ENCODE peak calls at places on chromosomes 6 and 20, in seven cellular contexts. Q is cardiac muscle cell, F is right atrium auricular region, G is body of pancreas, A is endothelial cell of umbilical vein, M is AG04450, E is lower lobe of right lung. I is an unnamed sample.

GRCh38 chr6:33212857-33213165 is 4.5 kb downstream of the RING1 start:
- DNase-seq in Q (no peak), F (no peak), G (no peak), A (no peak), M (no peak), E (no peak), I (no peak)

GRCh38 chr6:125791151-125791819 is 525 bp downstream of the NCOA7 start:
- DNase-seq in Q (peak), F (peak), G (peak), A (peak), M (no peak), E (peak), I (peak)

GRCh38 chr20:36396847-36397246 is 90.7 kb downstream of the DLGAP4 start:
- DNase-seq in Q (no peak), F (no peak), G (no peak), A (no peak), M (no peak), E (no peak), I (no peak)

GRCh38 chr20:63568986-63569949 is 4.8 kb downstream of the HELZ2 start:
- DNase-seq in Q (no peak), F (no peak), G (no peak), A (no peak), M (no peak), E (no peak), I (no peak)

GRCh38 chr6:6916598-6916997 is 191.2 kb upstream of the RREB1 start:
- DNase-seq in Q (no peak), F (no peak), G (no peak), A (no peak), M (no peak), E (no peak), I (no peak)

GRCh38 chr6:78597966-78598365 is 269.4 kb upstream of the IRAK1BP1 start:
- DNase-seq in Q (no peak), F (no peak), G (no peak), A (peak), M (no peak), E (no peak), I (no peak)

GRCh38 chr6:158500016-158500735 is 59.7 kb upstream of the TMEM181 start:
- DNase-seq in Q (no peak), F (no peak), G (no peak), A (no peak), M (no peak), E (no peak), I (no peak)

GRCh38 chr6:19354181-19354580 is 483.0 kb upstream of the ID4 start:
- DNase-seq in Q (no peak), F (no peak), G (no peak), A (no peak), M (no peak), E (no peak), I (no peak)

GRCh38 chr6:134002821-134003220 is 49.6 kb downstream of the SLC2A12 start:
- DNase-seq in Q (no peak), F (no peak), G (no peak), A (no peak), M (no peak), E (no peak), I (no peak)

GRCh38 chr20:36461600-36462439 is 79.5 kb upstream of the MYL9 start:
- DNase-seq in Q (peak), F (no peak), G (peak), A (peak), M (no peak), E (peak), I (peak)

GRCh38 chr6:37314803-37315515 is 38.8 kb upstream of the RNF8 start:
- DNase-seq in Q (peak), F (no peak), G (peak), A (peak), M (no peak), E (no peak), I (peak)

GRCh38 chr6:139436521-139437348 is 62.3 kb upstream of the CITED2 start:
- DNase-seq in Q (no peak), F (no peak), G (peak), A (no peak), M (no peak), E (no peak), I (peak)

GRCh38 chr6:49570474-49571079 is 20.1 kb downstream of the C6orf141 start:
- DNase-seq in Q (peak), F (no peak), G (no peak), A (peak), M (no peak), E (no peak), I (no peak)

GRCh38 chr6:44833248-44833647 is 445.7 kb downstream of the CDC5L start:
- DNase-seq in Q (no peak), F (no peak), G (no peak), A (no peak), M (no peak), E (no peak), I (no peak)

GRCh38 chr6:33204415-33205171 is at the start of gene HSD17B8:
- DNase-seq in Q (peak), F (peak), G (peak), A (peak), M (peak), E (peak), I (peak)

GRCh38 chr6:137277971-137278602 is 58.9 kb upstream of the IFNGR1 start:
- DNase-seq in Q (peak), F (no peak), G (no peak), A (peak), M (peak), E (no peak), I (no peak)

GRCh38 chr6:36323062-36323461 is 13.6 kb downstream of the BNIP5 start:
- DNase-seq in Q (peak), F (no peak), G (no peak), A (no peak), M (no peak), E (no peak), I (no peak)

GRCh38 chr20:17431621-17432364 is 99.4 kb downstream of the BFSP1 start:
- DNase-seq in Q (peak), F (no peak), G (peak), A (peak), M (peak), E (peak), I (peak)

GRCh38 chr6:24874776-24875175 is 61.0 kb downstream of the RIPOR2 start:
- DNase-seq in Q (no peak), F (no peak), G (no peak), A (no peak), M (no peak), E (no peak), I (no peak)

GRCh38 chr6:105993769-105994521 is 92.2 kb upstream of the PRDM1 start:
- DNase-seq in Q (peak), F (no peak), G (peak), A (peak), M (no peak), E (peak), I (no peak)

GRCh38 chr20:14720251-14720650 is 382.8 kb upstream of the FLRT3 start:
- DNase-seq in Q (no peak), F (no peak), G (no peak), A (peak), M (no peak), E (no peak), I (no peak)

GRCh38 chr6:150588862-150589499 is 10.7 kb upstream of the PLEKHG1 start:
- DNase-seq in Q (no peak), F (no peak), G (no peak), A (no peak), M (no peak), E (no peak), I (no peak)

GRCh38 chr20:33399924-33400323 is 1.4 kb downstream of the CDK5RAP1 start:
- DNase-seq in Q (peak), F (no peak), G (no peak), A (no peak), M (no peak), E (peak), I (no peak)

GRCh38 chr6:10424005-10424404 is 9.1 kb upstream of the TFAP2A start:
- DNase-seq in Q (no peak), F (no peak), G (no peak), A (no peak), M (no peak), E (no peak), I (peak)

GRCh38 chr20:34262488-34263288 is 21.5 kb downstream of the ASIP start:
- DNase-seq in Q (peak), F (peak), G (no peak), A (no peak), M (no peak), E (no peak), I (no peak)

GRCh38 chr20:19735446-19735845 is 22.6 kb upstream of the RIN2 start:
- DNase-seq in Q (peak), F (peak), G (peak), A (peak), M (no peak), E (no peak), I (peak)

GRCh38 chr20:25078662-25079061 is 3.3 kb downstream of the VSX1 start:
- DNase-seq in Q (no peak), F (no peak), G (no peak), A (no peak), M (no peak), E (no peak), I (no peak)

GRCh38 chr20:46903937-46904336 is 9.3 kb downstream of the EYA2 start:
- DNase-seq in Q (no peak), F (no peak), G (no peak), A (no peak), M (no peak), E (no peak), I (no peak)

GRCh38 chr6:162907876-162908481 is 180.2 kb downstream of the PACRG start:
- DNase-seq in Q (peak), F (no peak), G (no peak), A (peak), M (no peak), E (no peak), I (no peak)

GRCh38 chr6:138682722-138683521 is 90.6 kb upstream of the CCDC28A start:
- DNase-seq in Q (peak), F (no peak), G (no peak), A (no peak), M (peak), E (no peak), I (peak)

GRCh38 chr20:40962733-40963504 is 65.7 kb upstream of the TOP1 start:
- DNase-seq in Q (peak), F (peak), G (peak), A (peak), M (no peak), E (peak), I (peak)

GRCh38 chr20:40965671-40966070 is 63.0 kb upstream of the TOP1 start:
- DNase-seq in Q (no peak), F (peak), G (no peak), A (no peak), M (no peak), E (no peak), I (no peak)

GRCh38 chr20:40966516-40967185 is 62.0 kb upstream of the TOP1 start:
- DNase-seq in Q (no peak), F (no peak), G (no peak), A (no peak), M (no peak), E (no peak), I (no peak)

GRCh38 chr20:40963505-40963845 is 65.1 kb upstream of the TOP1 start:
- DNase-seq in Q (no peak), F (no peak), G (no peak), A (no peak), M (no peak), E (no peak), I (no peak)

DNA sequence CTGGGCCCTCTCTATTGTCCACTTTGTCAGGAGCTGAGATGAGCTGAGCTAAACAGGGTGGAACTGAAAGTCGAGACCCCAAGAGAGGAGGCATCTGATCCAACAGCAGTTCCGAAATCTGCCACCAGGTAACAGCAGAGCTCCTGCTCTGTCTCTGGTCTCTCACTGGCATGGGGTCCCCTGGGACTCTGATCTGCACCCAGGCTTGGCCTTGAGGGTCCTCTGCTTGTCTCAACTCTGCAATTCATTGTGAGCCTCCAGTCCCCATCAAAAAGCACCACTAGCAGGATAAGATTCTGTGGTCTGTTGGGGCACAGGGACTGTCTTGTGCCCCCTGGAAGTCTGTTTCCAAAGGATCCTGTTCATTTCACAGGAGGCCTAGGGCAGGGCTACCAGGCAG is 62.5 kb upstream of the TOP1 start:
- DNase-seq in Q (no peak), F (peak), G (no peak), A (no peak), M (no peak), E (no peak), I (no peak)
- TF ChIP-seq CTCF in Q (peak), F (no peak), G (no peak), A (peak), M (peak), E (no peak), I (peak)

DNA sequence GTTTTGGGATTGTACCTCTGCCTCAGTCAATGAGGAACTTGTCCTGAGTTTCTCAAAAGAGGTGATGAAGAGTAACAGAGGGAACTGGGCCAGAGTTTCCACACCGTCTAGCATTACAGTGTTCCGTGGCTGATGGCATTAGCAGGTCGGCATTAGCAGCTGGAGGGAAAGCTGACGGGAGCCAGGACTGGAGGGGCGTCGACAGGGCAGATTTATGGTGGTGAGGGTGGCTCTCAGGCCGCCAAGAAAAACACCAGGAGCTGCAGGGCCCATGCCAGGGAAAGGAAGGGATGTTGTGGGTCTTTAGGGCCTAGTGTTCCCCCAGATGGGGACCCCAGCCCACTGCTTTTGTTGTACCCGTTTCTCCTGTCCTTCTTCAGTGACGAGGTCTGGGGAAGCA is 157.1 kb downstream of the TBXT start:
- DNase-seq in Q (no peak), F (no peak), G (no peak), A (no peak), M (no peak), E (no peak), I (no peak)
- TF ChIP-seq CTCF in Q (no peak), F (no peak), G (no peak), A (no peak), M (no peak), E (no peak), I (no peak)

GRCh38 chr6:80457044-80457933 is 350.8 kb downstream of the BCKDHB start:
- DNase-seq in Q (peak), F (peak), G (peak), A (peak), M (peak), E (peak), I (peak)
- TF ChIP-seq CTCF in Q (no peak), F (no peak), G (no peak), A (no peak), M (no peak), E (no peak), I (no peak)

GRCh38 chr6:149461670-149462069 is 23.1 kb downstream of the ZC3H12D start:
- DNase-seq in Q (no peak), F (no peak), G (no peak), A (no peak), M (no peak), E (no peak), I (no peak)
- TF ChIP-seq CTCF in Q (no peak), F (no peak), G (no peak), A (no peak), M (no peak), E (no peak), I (no peak)

GRCh38 chr20:20860078-20860806 is 147.8 kb upstream of the RALGAPA2 start:
- DNase-seq in Q (peak), F (peak), G (peak), A (peak), M (peak), E (peak), I (peak)
- TF ChIP-seq CTCF in Q (peak), F (peak), G (peak), A (peak), M (peak), E (peak), I (peak)

I was measured in Calu3.